ENCODE peak calls at places on chromosomes 5 and 9, in four cellular contexts. V, I, U and S are unnamed samples.

GRCh38 chr9:75071530-75072122 is 16.3 kb downstream of the NMRK1 start:
- DNase-seq in U (peak), I (no peak), V (no peak), S (no peak)

GRCh38 chr5:99141534-99142135 is 212.8 kb upstream of the CHD1 start:
- DNase-seq in U (no peak), V (peak), I (no peak), S (no peak)

GRCh38 chr5:36948650-36949049 is 72.1 kb downstream of the NIPBL start:
- DNase-seq in U (no peak), I (no peak), V (no peak), S (no peak)

GRCh38 chr9:133516256-133516960 is 8.4 kb downstream of the MYMK start:
- DNase-seq in V (no peak), U (no peak), I (no peak), S (no peak)

GRCh38 chr5:17625686-17626085 is 6.2 kb upstream of the TAF11L13 start:
- DNase-seq in V (no peak), U (no peak), I (no peak), S (no peak)

GRCh38 chr5:129377504-129377903 is 82.6 kb upstream of the ADAMTS19 start:
- DNase-seq in I (no peak), U (peak), V (no peak), S (no peak)

GRCh38 chr5:113265190-113265589 is 169.6 kb downstream of the TSSK1B start:
- DNase-seq in V (no peak), I (no peak), U (no peak), S (no peak)

GRCh38 chr9:82168585-82168984 is 180.0 kb downstream of the SPATA31D1 start:
- DNase-seq in V (no peak), I (no peak), U (no peak), S (no peak)

GRCh38 chr5:140627972-140628371 is 5.0 kb downstream of the CD14 start:
- DNase-seq in U (no peak), I (no peak), V (no peak), S (no peak)

GRCh38 chr9:84846501-84847323 is 177.2 kb downstream of the NTRK2 start:
- DNase-seq in V (peak), U (no peak), I (no peak), S (no peak)

GRCh38 chr5:135448796-135449507 is 1.8 kb upstream of the DCANP1 start:
- DNase-seq in V (no peak), I (peak), U (no peak), S (no peak)

GRCh38 chr5:164191240-164191639 is 685.8 kb downstream of the MAT2B start:
- DNase-seq in U (no peak), I (no peak), V (no peak), S (no peak)

GRCh38 chr5:135834639-135835529 is at the start of gene SLC25A48:
- DNase-seq in I (no peak), V (peak), U (peak), S (no peak)

GRCh38 chr5:154356256-154356655 is 89.5 kb upstream of the SAP30L start:
- DNase-seq in I (peak), V (no peak), U (no peak), S (no peak)

GRCh38 chr5:18483386-18483785 is 849.1 kb downstream of the TAF11L14 start:
- DNase-seq in V (no peak), I (no peak), U (no peak), S (no peak)

GRCh38 chr9:128713941-128714573 is 9.9 kb downstream of the ZDHHC12 start:
- DNase-seq in V (no peak), I (no peak), U (no peak), S (no peak)

GRCh38 chr5:171580506-171581265 is 161.2 kb downstream of the FGF18 start:
- DNase-seq in V (no peak), U (no peak), I (no peak), S (no peak)

GRCh38 chr5:138873886-138874200 is 1.3 kb downstream of the LRRTM2 start:
- DNase-seq in V (no peak), U (no peak), I (no peak), S (no peak)

GRCh38 chr5:154575869-154576806 is 98.1 kb upstream of the HAND1 start:
- DNase-seq in U (no peak), I (no peak), V (no peak), S (no peak)

GRCh38 chr5:84378420-84378819 is 6.3 kb downstream of the EDIL3 start:
- DNase-seq in U (no peak), I (no peak), V (no peak), S (no peak)

GRCh38 chr5:125257057-125257970 is 510.9 kb upstream of the ZNF608 start:
- DNase-seq in U (peak), I (no peak), V (no peak), S (no peak)

GRCh38 chr5:123585871-123586270 is 73.9 kb downstream of the CSNK1G3 start:
- DNase-seq in V (no peak), U (no peak), I (no peak), S (no peak)

GRCh38 chr5:2629035-2629434 is 122.4 kb downstream of the IRX2 start:
- DNase-seq in I (no peak), V (no peak), U (no peak), S (no peak)

GRCh38 chr9:133946840-133947486 is 45.2 kb downstream of the VAV2 start:
- DNase-seq in U (no peak), I (no peak), V (no peak), S (no peak)

GRCh38 chr5:79235222-79235577 is 731 bp upstream of the JMY start:
- DNase-seq in V (no peak), I (no peak), U (no peak), S (no peak)

GRCh38 chr9:87069690-87070089 is 122.4 kb upstream of the GAS1 start:
- DNase-seq in I (no peak), U (no peak), V (no peak), S (no peak)

GRCh38 chr5:28344803-28345433 is 1306.5 kb upstream of the CDH9 start:
- DNase-seq in V (peak), I (no peak), U (peak), S (peak)

GRCh38 chr5:121478636-121479035 is 373.0 kb upstream of the FTMT start:
- DNase-seq in I (no peak), V (no peak), U (no peak), S (no peak)

GRCh38 chr5:151675225-151675955 is 11.3 kb downstream of the SPARC start:
- DNase-seq in V (no peak), U (no peak), I (no peak), S (no peak)

GRCh38 chr9:135547756-135548736 is 2.1 kb downstream of the OBP2A start:
- DNase-seq in V (no peak), U (no peak), I (no peak), S (no peak)